ENCODE peak calls at places on chromosomes 1 and 21, in nine cellular contexts. One of them, this sample, is unnamed.
A peak's percentile ranks its signal among the peaks of the same experiment; 100 is the strongest.

GRCh38 chr1:219498666-219499065 is 114.2 kb downstream of the ZC3H11B start:
- DNase-seq in PC-3: no peak
- DNase-seq in naive thymus-derived CD8-positive, alpha-beta T cell: no peak
- DNase-seq in EL: peak; percentile 6
- DNase-seq in activated T-helper 1 cell treated with anti-CD3 and anti-CD28 coated beads, Interleukin-12 subunit alpha, Interleukin-12 subunit beta, Interleukin-2, Interleukin-4 antibody, amounts not matched to agents 30 ng/mL and 10 ng/mL and 1 ng/mL, durations not matched to agents 14 hours and 24 hours and 36 hours: no peak
- DNase-seq in tibial nerve: peak; percentile 91
- DNase-seq in NCI-H510A: no peak
- DNase-seq in cardiac fibroblast: peak; percentile 82
- DNase-seq in substantia nigra: no peak
- DNase-seq in this sample: no peak

GRCh38 chr1:101898137-101898536 is 98.6 kb downstream of the OLFM3 start:
- DNase-seq in PC-3: no peak
- DNase-seq in naive thymus-derived CD8-positive, alpha-beta T cell: no peak
- DNase-seq in EL: no peak
- DNase-seq in activated T-helper 1 cell treated with anti-CD3 and anti-CD28 coated beads, Interleukin-12 subunit alpha, Interleukin-12 subunit beta, Interleukin-2, Interleukin-4 antibody, amounts not matched to agents 30 ng/mL and 10 ng/mL and 1 ng/mL, durations not matched to agents 14 hours and 24 hours and 36 hours: no peak
- DNase-seq in tibial nerve: no peak
- DNase-seq in NCI-H510A: no peak
- DNase-seq in cardiac fibroblast: no peak
- DNase-seq in substantia nigra: no peak
- DNase-seq in this sample: no peak

GRCh38 chr21:32674731-32675130 is 53.1 kb downstream of the SYNJ1 start:
- DNase-seq in PC-3: no peak
- DNase-seq in naive thymus-derived CD8-positive, alpha-beta T cell: no peak
- DNase-seq in EL: no peak
- DNase-seq in activated T-helper 1 cell treated with anti-CD3 and anti-CD28 coated beads, Interleukin-12 subunit alpha, Interleukin-12 subunit beta, Interleukin-2, Interleukin-4 antibody, amounts not matched to agents 30 ng/mL and 10 ng/mL and 1 ng/mL, durations not matched to agents 14 hours and 24 hours and 36 hours: no peak
- DNase-seq in tibial nerve: no peak
- DNase-seq in NCI-H510A: no peak
- DNase-seq in cardiac fibroblast: no peak
- DNase-seq in substantia nigra: no peak
- DNase-seq in this sample: no peak

GRCh38 chr1:244231572-244232315 is 180.7 kb downstream of the ZBTB18 start:
- DNase-seq in PC-3: peak; percentile 79
- DNase-seq in naive thymus-derived CD8-positive, alpha-beta T cell: no peak
- DNase-seq in EL: peak; percentile 50
- DNase-seq in activated T-helper 1 cell treated with anti-CD3 and anti-CD28 coated beads, Interleukin-12 subunit alpha, Interleukin-12 subunit beta, Interleukin-2, Interleukin-4 antibody, amounts not matched to agents 30 ng/mL and 10 ng/mL and 1 ng/mL, durations not matched to agents 14 hours and 24 hours and 36 hours: no peak
- DNase-seq in tibial nerve: no peak
- DNase-seq in NCI-H510A: peak; percentile 63
- DNase-seq in cardiac fibroblast: peak; percentile 21
- DNase-seq in substantia nigra: peak; percentile 22
- DNase-seq in this sample: peak; percentile 46

GRCh38 chr1:205454903-205455335 is 926 bp downstream of the BLACAT1 start:
- DNase-seq in PC-3: no peak
- DNase-seq in naive thymus-derived CD8-positive, alpha-beta T cell: no peak
- DNase-seq in EL: no peak
- DNase-seq in activated T-helper 1 cell treated with anti-CD3 and anti-CD28 coated beads, Interleukin-12 subunit alpha, Interleukin-12 subunit beta, Interleukin-2, Interleukin-4 antibody, amounts not matched to agents 30 ng/mL and 10 ng/mL and 1 ng/mL, durations not matched to agents 14 hours and 24 hours and 36 hours: no peak
- DNase-seq in tibial nerve: no peak
- DNase-seq in NCI-H510A: no peak
- DNase-seq in cardiac fibroblast: no peak
- DNase-seq in substantia nigra: no peak
- DNase-seq in this sample: no peak

GRCh38 chr21:45390831-45391742 is 13.9 kb upstream of the COL18A1 start:
- DNase-seq in PC-3: no peak
- DNase-seq in naive thymus-derived CD8-positive, alpha-beta T cell: no peak
- DNase-seq in EL: no peak
- DNase-seq in activated T-helper 1 cell treated with anti-CD3 and anti-CD28 coated beads, Interleukin-12 subunit alpha, Interleukin-12 subunit beta, Interleukin-2, Interleukin-4 antibody, amounts not matched to agents 30 ng/mL and 10 ng/mL and 1 ng/mL, durations not matched to agents 14 hours and 24 hours and 36 hours: no peak
- DNase-seq in tibial nerve: no peak
- DNase-seq in NCI-H510A: no peak
- DNase-seq in cardiac fibroblast: no peak
- DNase-seq in substantia nigra: no peak
- DNase-seq in this sample: no peak

GRCh38 chr1:57845041-57845440 is 421.2 kb upstream of the DAB1 start:
- DNase-seq in PC-3: no peak
- DNase-seq in naive thymus-derived CD8-positive, alpha-beta T cell: no peak
- DNase-seq in EL: peak; percentile 6
- DNase-seq in activated T-helper 1 cell treated with anti-CD3 and anti-CD28 coated beads, Interleukin-12 subunit alpha, Interleukin-12 subunit beta, Interleukin-2, Interleukin-4 antibody, amounts not matched to agents 30 ng/mL and 10 ng/mL and 1 ng/mL, durations not matched to agents 14 hours and 24 hours and 36 hours: no peak
- DNase-seq in tibial nerve: no peak
- DNase-seq in NCI-H510A: peak; percentile 30
- DNase-seq in cardiac fibroblast: peak; percentile 38
- DNase-seq in substantia nigra: no peak
- DNase-seq in this sample: no peak

GRCh38 chr1:15038232-15039016 is 115.1 kb upstream of the TMEM51 start:
- DNase-seq in PC-3: peak; percentile 56
- DNase-seq in naive thymus-derived CD8-positive, alpha-beta T cell: no peak
- DNase-seq in EL: peak; percentile 41
- DNase-seq in activated T-helper 1 cell treated with anti-CD3 and anti-CD28 coated beads, Interleukin-12 subunit alpha, Interleukin-12 subunit beta, Interleukin-2, Interleukin-4 antibody, amounts not matched to agents 30 ng/mL and 10 ng/mL and 1 ng/mL, durations not matched to agents 14 hours and 24 hours and 36 hours: no peak
- DNase-seq in tibial nerve: no peak
- DNase-seq in NCI-H510A: peak; percentile 30
- DNase-seq in cardiac fibroblast: peak; percentile 35
- DNase-seq in substantia nigra: no peak
- DNase-seq in this sample: peak; percentile 34

GRCh38 chr21:44756416-44757185 is 45.0 kb downstream of the UBE2G2 start:
- DNase-seq in PC-3: no peak
- DNase-seq in naive thymus-derived CD8-positive, alpha-beta T cell: no peak
- DNase-seq in EL: no peak
- DNase-seq in activated T-helper 1 cell treated with anti-CD3 and anti-CD28 coated beads, Interleukin-12 subunit alpha, Interleukin-12 subunit beta, Interleukin-2, Interleukin-4 antibody, amounts not matched to agents 30 ng/mL and 10 ng/mL and 1 ng/mL, durations not matched to agents 14 hours and 24 hours and 36 hours: no peak
- DNase-seq in tibial nerve: no peak
- DNase-seq in NCI-H510A: no peak
- DNase-seq in cardiac fibroblast: no peak
- DNase-seq in substantia nigra: no peak
- DNase-seq in this sample: no peak

GRCh38 chr1:98119793-98120192 is 199.0 kb upstream of the DPYD start:
- DNase-seq in PC-3: peak; percentile 62
- DNase-seq in naive thymus-derived CD8-positive, alpha-beta T cell: no peak
- DNase-seq in EL: peak; percentile 21
- DNase-seq in activated T-helper 1 cell treated with anti-CD3 and anti-CD28 coated beads, Interleukin-12 subunit alpha, Interleukin-12 subunit beta, Interleukin-2, Interleukin-4 antibody, amounts not matched to agents 30 ng/mL and 10 ng/mL and 1 ng/mL, durations not matched to agents 14 hours and 24 hours and 36 hours: no peak
- DNase-seq in tibial nerve: no peak
- DNase-seq in NCI-H510A: no peak
- DNase-seq in cardiac fibroblast: peak; percentile 44
- DNase-seq in substantia nigra: no peak
- DNase-seq in this sample: peak; percentile 48

GRCh38 chr1:204453141-204453772 is 41.3 kb downstream of the PIK3C2B start:
- DNase-seq in PC-3: no peak
- DNase-seq in naive thymus-derived CD8-positive, alpha-beta T cell: peak; percentile 53
- DNase-seq in EL: no peak
- DNase-seq in activated T-helper 1 cell treated with anti-CD3 and anti-CD28 coated beads, Interleukin-12 subunit alpha, Interleukin-12 subunit beta, Interleukin-2, Interleukin-4 antibody, amounts not matched to agents 30 ng/mL and 10 ng/mL and 1 ng/mL, durations not matched to agents 14 hours and 24 hours and 36 hours: peak; percentile 62
- DNase-seq in tibial nerve: no peak
- DNase-seq in NCI-H510A: no peak
- DNase-seq in cardiac fibroblast: no peak
- DNase-seq in substantia nigra: no peak
- DNase-seq in this sample: peak; percentile 74

GRCh38 chr1:231186356-231187115 is 24.7 kb downstream of the TRIM67 start:
- DNase-seq in PC-3: no peak
- DNase-seq in naive thymus-derived CD8-positive, alpha-beta T cell: no peak
- DNase-seq in EL: no peak
- DNase-seq in activated T-helper 1 cell treated with anti-CD3 and anti-CD28 coated beads, Interleukin-12 subunit alpha, Interleukin-12 subunit beta, Interleukin-2, Interleukin-4 antibody, amounts not matched to agents 30 ng/mL and 10 ng/mL and 1 ng/mL, durations not matched to agents 14 hours and 24 hours and 36 hours: no peak
- DNase-seq in tibial nerve: no peak
- DNase-seq in NCI-H510A: no peak
- DNase-seq in cardiac fibroblast: no peak
- DNase-seq in substantia nigra: no peak
- DNase-seq in this sample: no peak

GRCh38 chr1:19668893-19669292 is 4.2 kb downstream of the HTR6 start:
- DNase-seq in PC-3: peak; percentile 56
- DNase-seq in naive thymus-derived CD8-positive, alpha-beta T cell: no peak
- DNase-seq in EL: no peak
- DNase-seq in activated T-helper 1 cell treated with anti-CD3 and anti-CD28 coated beads, Interleukin-12 subunit alpha, Interleukin-12 subunit beta, Interleukin-2, Interleukin-4 antibody, amounts not matched to agents 30 ng/mL and 10 ng/mL and 1 ng/mL, durations not matched to agents 14 hours and 24 hours and 36 hours: no peak
- DNase-seq in tibial nerve: no peak
- DNase-seq in NCI-H510A: no peak
- DNase-seq in cardiac fibroblast: no peak
- DNase-seq in substantia nigra: no peak
- DNase-seq in this sample: no peak

GRCh38 chr1:6991271-6991670 is 206.0 kb downstream of the CAMTA1 start:
- DNase-seq in PC-3: peak; percentile 73
- DNase-seq in naive thymus-derived CD8-positive, alpha-beta T cell: no peak
- DNase-seq in EL: peak; percentile 85
- DNase-seq in activated T-helper 1 cell treated with anti-CD3 and anti-CD28 coated beads, Interleukin-12 subunit alpha, Interleukin-12 subunit beta, Interleukin-2, Interleukin-4 antibody, amounts not matched to agents 30 ng/mL and 10 ng/mL and 1 ng/mL, durations not matched to agents 14 hours and 24 hours and 36 hours: no peak
- DNase-seq in tibial nerve: no peak
- DNase-seq in NCI-H510A: no peak
- DNase-seq in cardiac fibroblast: peak; percentile 30
- DNase-seq in substantia nigra: no peak
- DNase-seq in this sample: peak; percentile 30

GRCh38 chr1:25649041-25649440 is 32.5 kb downstream of the MAN1C1 start:
- DNase-seq in PC-3: no peak
- DNase-seq in naive thymus-derived CD8-positive, alpha-beta T cell: no peak
- DNase-seq in EL: no peak
- DNase-seq in activated T-helper 1 cell treated with anti-CD3 and anti-CD28 coated beads, Interleukin-12 subunit alpha, Interleukin-12 subunit beta, Interleukin-2, Interleukin-4 antibody, amounts not matched to agents 30 ng/mL and 10 ng/mL and 1 ng/mL, durations not matched to agents 14 hours and 24 hours and 36 hours: no peak
- DNase-seq in tibial nerve: no peak
- DNase-seq in NCI-H510A: no peak
- DNase-seq in cardiac fibroblast: no peak
- DNase-seq in substantia nigra: no peak
- DNase-seq in this sample: no peak

GRCh38 chr1:109659145-109659544 is 3.2 kb downstream of the GSTM4 start:
- DNase-seq in PC-3: no peak
- DNase-seq in naive thymus-derived CD8-positive, alpha-beta T cell: no peak
- DNase-seq in EL: no peak
- DNase-seq in activated T-helper 1 cell treated with anti-CD3 and anti-CD28 coated beads, Interleukin-12 subunit alpha, Interleukin-12 subunit beta, Interleukin-2, Interleukin-4 antibody, amounts not matched to agents 30 ng/mL and 10 ng/mL and 1 ng/mL, durations not matched to agents 14 hours and 24 hours and 36 hours: no peak
- DNase-seq in tibial nerve: no peak
- DNase-seq in NCI-H510A: no peak
- DNase-seq in cardiac fibroblast: no peak
- DNase-seq in substantia nigra: no peak
- DNase-seq in this sample: peak; percentile 31

GRCh38 chr1:29156543-29157268 is 25.0 kb downstream of the SRSF4 start:
- DNase-seq in PC-3: no peak
- DNase-seq in naive thymus-derived CD8-positive, alpha-beta T cell: no peak
- DNase-seq in EL: no peak
- DNase-seq in activated T-helper 1 cell treated with anti-CD3 and anti-CD28 coated beads, Interleukin-12 subunit alpha, Interleukin-12 subunit beta, Interleukin-2, Interleukin-4 antibody, amounts not matched to agents 30 ng/mL and 10 ng/mL and 1 ng/mL, durations not matched to agents 14 hours and 24 hours and 36 hours: no peak
- DNase-seq in tibial nerve: no peak
- DNase-seq in NCI-H510A: no peak
- DNase-seq in cardiac fibroblast: peak; percentile 84
- DNase-seq in substantia nigra: no peak
- DNase-seq in this sample: peak; percentile 40

GRCh38 chr1:221415626-221416025 is 326.3 kb downstream of the DUSP10 start:
- DNase-seq in PC-3: no peak
- DNase-seq in naive thymus-derived CD8-positive, alpha-beta T cell: no peak
- DNase-seq in EL: no peak
- DNase-seq in activated T-helper 1 cell treated with anti-CD3 and anti-CD28 coated beads, Interleukin-12 subunit alpha, Interleukin-12 subunit beta, Interleukin-2, Interleukin-4 antibody, amounts not matched to agents 30 ng/mL and 10 ng/mL and 1 ng/mL, durations not matched to agents 14 hours and 24 hours and 36 hours: no peak
- DNase-seq in tibial nerve: no peak
- DNase-seq in NCI-H510A: no peak
- DNase-seq in cardiac fibroblast: no peak
- DNase-seq in substantia nigra: no peak
- DNase-seq in this sample: peak; percentile 20